ENCODE peak calls at places on chromosome 1, in nine cellular contexts. Q, S, F, V, W, X, H, D and O are unnamed samples.

GRCh38 chr1:89908294-89908992 is 86.5 kb upstream of the ZNF326 start:
- DNase-seq in H (no peak), D (no peak), V (no peak), F (no peak), Q (no peak), W (no peak), S (no peak), X (no peak), O (no peak)

GRCh38 chr1:30840904-30841598 is 67.5 kb downstream of the SDC3 start:
- DNase-seq in Q (no peak), D (no peak), H (no peak), W (no peak), X (no peak), V (no peak), S (no peak), F (no peak), O (no peak)

GRCh38 chr1:8169364-8170058 is 143.4 kb upstream of the ERRFI1 start:
- DNase-seq in X (peak; percentile 79), F (peak; percentile 66), S (peak; percentile 35), V (peak; percentile 68), W (peak; percentile 78), H (peak; percentile 83), D (no peak), Q (no peak), O (peak; percentile 41)

GRCh38 chr1:2298685-2299673 is 70.9 kb downstream of the SKI start:
- DNase-seq in H (no peak), V (no peak), Q (no peak), D (no peak), F (no peak), X (no peak), S (no peak), W (no peak), O (no peak)

GRCh38 chr1:185108324-185108723 is 48.4 kb downstream of the TRMT1L start:
- DNase-seq in D (no peak), V (no peak), F (no peak), H (peak; percentile 4), S (no peak), W (no peak), Q (no peak), X (peak; percentile 4), O (no peak)

GRCh38 chr1:204453141-204453772 is 41.3 kb downstream of the PIK3C2B start:
- DNase-seq in Q (no peak), H (no peak), V (peak; percentile 57), S (no peak), D (no peak), X (no peak), F (peak; percentile 88), W (no peak), O (peak; percentile 78)

GRCh38 chr1:41372600-41372993 is 11.4 kb downstream of the FOXO6 start:
- DNase-seq in X (no peak), D (no peak), H (no peak), V (no peak), W (no peak), F (no peak), S (no peak), Q (no peak), O (no peak)

GRCh38 chr1:81976539-81976938 is 175.8 kb downstream of the ADGRL2 start:
- DNase-seq in S (no peak), W (no peak), F (no peak), V (no peak), X (no peak), H (no peak), Q (no peak), D (no peak), O (no peak)

GRCh38 chr1:108057536-108057935 is 92.6 kb upstream of the VAV3 start:
- DNase-seq in S (peak; percentile 28), V (no peak), W (no peak), Q (no peak), D (no peak), H (no peak), X (peak; percentile 89), F (no peak), O (no peak)

GRCh38 chr1:159923203-159924024 is 1.9 kb downstream of the TAGLN2 start:
- DNase-seq in Q (peak; percentile 92), X (peak; percentile 97), F (peak; percentile 94), S (peak; percentile 75), W (peak; percentile 69), D (peak; percentile 48), V (no peak), H (peak; percentile 76), O (peak; percentile 95)

GRCh38 chr1:225426395-225427248 is 1.2 kb downstream of the LBR start:
- DNase-seq in D (no peak), W (no peak), Q (no peak), F (peak; percentile 28), V (no peak), X (peak; percentile 51), S (no peak), H (no peak), O (peak; percentile 28)

GRCh38 chr1:157000686-157001085 is 44.9 kb downstream of the ARHGEF11 start:
- DNase-seq in V (no peak), F (no peak), Q (no peak), X (peak; percentile 71), S (no peak), D (no peak), W (no peak), H (no peak), O (no peak)